ENCODE peak calls at places on chromosomes 6 and 20, in five cellular contexts. Q is neuronal stem cell, G is H9, Z is mesenchymal stem cell, D is IMR-90. J is an unnamed sample.
A peak's percentile ranks its signal among the peaks of the same experiment; 100 is the strongest.

GRCh38 chr6:14883921-14884320 is 361.9 kb upstream of the JARID2 start:
- DNase-seq in Z (peak; percentile 37), D (peak; percentile 64), G (peak; percentile 45), Q (no peak), J (peak; percentile 62)

GRCh38 chr6:134347916-134348805 is 30.2 kb upstream of the SGK1 start:
- DNase-seq in D (peak; percentile 96), Q (no peak), Z (peak; percentile 72), G (no peak), J (no peak)

GRCh38 chr6:113147544-113147943 is 709.6 kb upstream of the MARCKS start:
- DNase-seq in Z (no peak), Q (no peak), G (no peak), D (peak; percentile 94), J (no peak)

GRCh38 chr6:146864885-146865284 is 266.1 kb downstream of the ADGB start:
- DNase-seq in Q (no peak), Z (no peak), G (no peak), D (no peak), J (no peak)

GRCh38 chr6:3607171-3607570 is 144.3 kb downstream of the PXDC1 start:
- DNase-seq in G (no peak), Z (no peak), Q (no peak), D (no peak), J (no peak)

GRCh38 chr6:136801581-136801980 is 9.3 kb upstream of the MAP3K5 start:
- DNase-seq in Q (no peak), G (no peak), D (no peak), Z (no peak), J (no peak)

GRCh38 chr6:13278184-13278583 is 50.2 kb downstream of the TBC1D7 start:
- DNase-seq in Z (no peak), G (peak; percentile 71), Q (no peak), D (no peak), J (peak; percentile 57)

GRCh38 chr6:71373943-71374342 is 85.3 kb downstream of the OGFRL1 start:
- DNase-seq in D (no peak), Q (no peak), G (no peak), Z (no peak), J (no peak)

GRCh38 chr6:113588646-113589045 is 268.5 kb upstream of the MARCKS start:
- DNase-seq in Q (no peak), D (no peak), G (no peak), Z (no peak), J (no peak)

GRCh38 chr6:107853226-107853625 is 29.1 kb upstream of the SCML4 start:
- DNase-seq in G (no peak), D (no peak), Z (no peak), Q (no peak), J (no peak)

GRCh38 chr6:170152989-170153388 is 137.9 kb downstream of the DLL1 start:
- DNase-seq in Q (peak; percentile 62), G (peak; percentile 72), D (no peak), Z (no peak), J (peak; percentile 90)

GRCh38 chr20:36969478-36970186 is 18.1 kb upstream of the SAMHD1 start:
- DNase-seq in Q (no peak), Z (no peak), G (no peak), D (no peak), J (no peak)

GRCh38 chr6:35033683-35034082 is 107.5 kb downstream of the TCP11 start:
- DNase-seq in G (peak; percentile 17), D (no peak), Z (no peak), Q (no peak), J (no peak)

GRCh38 chr6:98463629-98464028 is 370.7 kb upstream of the POU3F2 start:
- DNase-seq in G (no peak), D (no peak), Z (no peak), Q (no peak), J (no peak)

GRCh38 chr20:60056345-60057122 is 98.3 kb downstream of the CDH26 start:
- DNase-seq in Z (no peak), D (no peak), G (peak; percentile 17), Q (no peak), J (no peak)

GRCh38 chr6:139219271-139219729 is 72.5 kb downstream of the TXLNB start:
- DNase-seq in Z (peak; percentile 94), G (peak; percentile 89), D (peak; percentile 90), Q (peak; percentile 70), J (peak; percentile 98)

GRCh38 chr6:11471261-11471660 is 66.3 kb upstream of the TMEM170B start:
- DNase-seq in Q (no peak), Z (no peak), D (no peak), G (no peak), J (no peak)

GRCh38 chr6:141351721-141352120 is 781.0 kb upstream of the GJE1 start:
- DNase-seq in G (no peak), Q (no peak), Z (no peak), D (no peak), J (no peak)

GRCh38 chr6:44096615-44097014 is 30.6 kb downstream of the MRPL14 start:
- DNase-seq in D (peak; percentile 72), Z (peak; percentile 71), Q (no peak), G (no peak), J (peak; percentile 60)

GRCh38 chr6:12459945-12460800 is 170.0 kb downstream of the EDN1 start:
- DNase-seq in Q (no peak), Z (peak; percentile 51), G (no peak), D (peak; percentile 29), J (no peak)

GRCh38 chr6:39439342-39440038 is 117.0 kb upstream of the KCNK16 start:
- DNase-seq in Q (no peak), G (no peak), D (no peak), Z (no peak), J (no peak)

GRCh38 chr6:132648356-132648755 is 10.6 kb downstream of the TAAR1 start:
- DNase-seq in D (peak; percentile 74), G (no peak), Q (no peak), Z (peak; percentile 77), J (no peak)

GRCh38 chr20:15297059-15297875 is 959.9 kb upstream of the FLRT3 start:
- DNase-seq in Z (no peak), G (no peak), D (no peak), Q (no peak), J (no peak)

DNA sequence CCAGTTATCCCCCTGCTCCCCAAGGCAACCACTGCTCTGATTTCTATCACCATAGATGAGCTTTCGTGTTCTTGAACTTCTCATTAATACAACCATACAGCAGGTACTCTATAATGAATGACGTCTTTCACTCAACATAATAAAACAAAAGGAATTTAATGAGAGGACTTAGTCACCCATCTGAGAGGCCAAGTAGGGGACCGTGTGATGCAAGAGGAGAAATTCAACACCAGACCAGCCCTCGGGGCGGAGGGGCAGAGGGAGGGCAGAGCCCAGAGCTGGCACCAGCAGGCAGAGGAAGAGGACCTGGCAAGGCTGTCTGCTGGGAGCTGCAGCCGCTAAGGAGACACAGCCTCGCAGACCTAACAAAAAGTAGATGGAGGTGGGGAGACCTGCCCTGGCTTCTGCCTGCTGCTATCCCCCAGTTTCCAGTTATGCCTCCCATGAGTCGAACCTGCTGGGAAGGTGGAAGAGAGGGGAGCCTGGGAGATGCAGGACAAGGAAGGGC is 13.7 kb downstream of the CCN5 start:
- DNase-seq in Q (no peak), G (peak; percentile 71), D (peak; percentile 68), Z (peak; percentile 61), J (peak; percentile 78)
- H4K8ac ChIP-seq in Q (no peak overlapping the region), G (no peak overlapping the region), D (no peak overlapping the region), Z (no peak overlapping the region), J (no peak overlapping the region)

GRCh38 chr20:38000293-38000692 is 33.0 kb downstream of the TTI1 start:
- DNase-seq in Q (no peak), Z (no peak), D (no peak), G (no peak), J (no peak)
- H3K27ac ChIP-seq in Q (peak overlapping the region; percentile 5), Z (no peak overlapping the region), D (peak overlapping the region; percentile 35), G (no peak overlapping the region), J (no peak overlapping the region)

GRCh38 chr20:51966296-51966971 is 164.1 kb upstream of the SALL4 start:
- DNase-seq in G (peak; percentile 82), Q (peak; percentile 57), D (peak; percentile 63), Z (peak; percentile 71), J (peak; percentile 94)
- H2BK120ac ChIP-seq in G (no peak overlapping the region), Q (no peak overlapping the region), D (peak overlapping the region; percentile 42), Z (no peak overlapping the region), J (no peak overlapping the region)

DNA sequence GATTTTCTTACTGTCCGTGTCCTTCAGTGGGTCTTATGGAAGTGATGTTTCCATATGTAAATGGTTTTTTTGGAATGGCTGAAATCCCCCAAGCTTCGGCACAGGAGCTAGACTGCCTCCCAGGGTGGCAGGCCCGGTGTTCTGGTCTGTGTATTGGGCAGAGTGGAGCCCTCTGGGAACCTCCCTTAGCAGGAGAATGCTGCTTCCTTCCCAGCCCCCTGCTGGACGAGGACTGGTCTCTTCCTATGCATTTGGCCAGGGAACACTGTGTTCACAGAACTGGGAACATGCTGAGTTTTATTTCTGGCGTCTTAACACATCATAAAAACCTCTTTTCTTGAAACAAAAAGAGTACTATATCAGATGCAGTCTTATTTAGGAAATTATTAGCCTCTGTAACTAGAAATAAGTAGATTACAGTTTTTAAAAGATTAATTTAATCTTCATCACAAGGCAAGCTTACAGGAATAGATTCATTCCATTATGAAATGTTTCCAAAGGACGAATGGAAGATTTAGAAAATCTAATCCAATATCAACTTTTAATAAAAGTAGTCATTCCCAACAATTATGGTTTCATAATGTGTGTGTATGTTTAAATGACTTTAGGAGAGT is 56.6 kb downstream of the SYTL3 start:
- DNase-seq in G (peak; percentile 78), Z (peak; percentile 70), D (peak; percentile 51), Q (no peak), J (peak; percentile 96)
- H4K8ac ChIP-seq in G (no peak overlapping the region), Z (peak overlapping the region; percentile 77), D (no peak overlapping the region), Q (no peak overlapping the region), J (no peak overlapping the region)

GRCh38 chr6:41729624-41730023 is 5.8 kb downstream of the TFEB start:
- DNase-seq in Z (no peak), D (no peak), Q (no peak), G (peak; percentile 38), J (no peak)

GRCh38 chr6:41728954-41729353 is 6.5 kb downstream of the TFEB start:
- DNase-seq in Q (no peak), D (no peak), Z (no peak), G (no peak), J (no peak)

GRCh38 chr6:41727705-41728072 is 7.7 kb downstream of the TFEB start:
- DNase-seq in D (no peak), G (no peak), Z (no peak), Q (no peak), J (no peak)

GRCh38 chr6:41726876-41727275 is 8.5 kb downstream of the TFEB start:
- DNase-seq in G (no peak), Q (no peak), D (no peak), Z (no peak), J (no peak)

GRCh38 chr6:41728073-41728936 is 7.1 kb downstream of the TFEB start:
- DNase-seq in D (no peak), Q (no peak), Z (no peak), G (no peak), J (no peak)
- H3K27ac ChIP-seq in D (no peak overlapping the region), Q (no peak overlapping the region), Z (no peak overlapping the region), G (no peak overlapping the region), J (no peak overlapping the region)

GRCh38 chr20:17995967-17996819 is 27.4 kb downstream of the MGME1 start:
- DNase-seq in Z (peak; percentile 61), D (peak; percentile 74), G (no peak), Q (peak; percentile 41), J (peak; percentile 62)
- H2BK120ac ChIP-seq in Z (no peak overlapping the region), D (peak overlapping the region; percentile 5), G (no peak overlapping the region), Q (no peak overlapping the region), J (no peak overlapping the region)

GRCh38 chr20:41204304-41205265 is 67.2 kb downstream of the PLCG1 start:
- DNase-seq in D (no peak), G (no peak), Q (no peak), Z (no peak), J (no peak)
- H4K8ac ChIP-seq in D (no peak overlapping the region), G (no peak overlapping the region), Q (no peak overlapping the region), Z (no peak overlapping the region), J (no peak overlapping the region)

J was measured in mesendoderm.